ENCODE peak calls at places on chromosomes 3 and 15, in eight cellular contexts. B is OCI-LY7, O is lower leg skin, U is heart right ventricle, L is lower lobe of right lung, N is body of pancreas, R is AG04450, F is esophagus squamous epithelium. J is an unnamed sample.

GRCh38 chr3:52253314-52254260 is 8.0 kb downstream of the PPM1M start:
- DNase-seq in L (peak), N (peak), F (peak), O (peak), B (peak), U (no peak), R (no peak), J (no peak)

GRCh38 chr3:20100106-20100605 is 59.9 kb downstream of the KAT2B start:
- DNase-seq in N (no peak), O (no peak), R (no peak), U (no peak), B (no peak), L (no peak), F (no peak), J (no peak)

GRCh38 chr15:77021803-77022381 is 27.0 kb downstream of the PSTPIP1 start:
- DNase-seq in F (no peak), L (peak), U (no peak), O (no peak), N (no peak), B (no peak), R (no peak), J (peak)

GRCh38 chr15:62647195-62647865 is 395.2 kb upstream of the TPM1 start:
- DNase-seq in R (no peak), O (no peak), L (no peak), B (no peak), F (no peak), N (peak), U (no peak), J (no peak)

GRCh38 chr3:23691343-23691895 is 114.3 kb upstream of the UBE2E1 start:
- DNase-seq in O (no peak), R (no peak), B (no peak), F (no peak), U (no peak), L (no peak), N (no peak), J (no peak)

GRCh38 chr15:55343168-55343567 is 24.1 kb downstream of the PIGB start:
- DNase-seq in U (no peak), L (no peak), F (no peak), B (no peak), N (no peak), O (no peak), R (no peak), J (no peak)

GRCh38 chr15:25179673-25180511 is 225.1 kb downstream of the SNRPN start:
- DNase-seq in U (peak), F (no peak), B (no peak), L (peak), R (no peak), N (peak), O (no peak), J (no peak)

GRCh38 chr3:82080261-82080660 is 318.8 kb upstream of the GBE1 start:
- DNase-seq in N (no peak), B (no peak), F (no peak), U (no peak), O (no peak), L (no peak), R (no peak), J (no peak)

GRCh38 chr3:185066251-185066650 is 86.6 kb downstream of the C3orf70 start:
- DNase-seq in U (no peak), L (no peak), B (no peak), R (no peak), F (no peak), N (no peak), O (no peak), J (no peak)

GRCh38 chr15:50257924-50258323 is 7.6 kb downstream of the HDC start:
- DNase-seq in F (no peak), R (peak), N (no peak), B (no peak), L (no peak), U (no peak), O (no peak), J (peak)

GRCh38 chr15:28881600-28881999 is 4.2 kb upstream of the APBA2 start:
- DNase-seq in N (no peak), R (no peak), U (no peak), F (no peak), B (no peak), L (no peak), O (no peak), J (no peak)

GRCh38 chr3:60289356-60289935 is 961.8 kb downstream of the FHIT start:
- DNase-seq in F (no peak), O (no peak), L (no peak), R (no peak), B (no peak), N (no peak), U (no peak), J (no peak)

GRCh38 chr3:187713504-187713903 is 11.1 kb upstream of the RTP2 start:
- DNase-seq in R (no peak), N (no peak), L (no peak), F (no peak), U (no peak), O (no peak), B (no peak), J (no peak)

GRCh38 chr15:77852241-77853007 is 219.7 kb upstream of the LINGO1 start:
- DNase-seq in O (no peak), N (no peak), B (no peak), F (no peak), U (no peak), R (no peak), L (peak), J (no peak)

GRCh38 chr3:49602049-49602554 is 47.8 kb downstream of the BSN start:
- DNase-seq in L (no peak), N (no peak), F (no peak), O (no peak), U (no peak), R (no peak), B (no peak), J (no peak)

GRCh38 chr15:87863152-87863551 is 393.4 kb downstream of the NTRK3 start:
- DNase-seq in N (no peak), O (no peak), L (no peak), U (no peak), B (no peak), F (no peak), R (no peak), J (no peak)

GRCh38 chr3:56321892-56322291 is 146.4 kb downstream of the ERC2 start:
- DNase-seq in B (peak), N (no peak), R (no peak), U (no peak), L (no peak), F (no peak), O (no peak), J (no peak)

GRCh38 chr3:67578416-67578815 is 76.0 kb downstream of the SUCLG2 start:
- DNase-seq in N (no peak), L (no peak), O (no peak), U (no peak), R (no peak), F (no peak), B (no peak), J (no peak)

GRCh38 chr3:18830087-18830486 is 318.2 kb upstream of the KCNH8 start:
- DNase-seq in B (peak), R (no peak), U (no peak), F (no peak), O (no peak), N (no peak), L (no peak), J (no peak)

GRCh38 chr3:120144267-120144666 is 50.0 kb upstream of the GSK3B start:
- DNase-seq in B (no peak), U (no peak), O (no peak), R (no peak), F (no peak), L (no peak), N (peak), J (no peak)

GRCh38 chr3:49707113-49707480 is 12.4 kb downstream of the AMIGO3 start:
- DNase-seq in L (no peak), O (no peak), B (no peak), R (no peak), F (no peak), N (no peak), U (no peak), J (no peak)

GRCh38 chr3:39278616-39278935 is 1.3 kb downstream of the CX3CR1 start:
- DNase-seq in R (no peak), F (no peak), B (no peak), L (no peak), O (no peak), N (no peak), U (no peak), J (no peak)

GRCh38 chr3:183073839-183074615 is 25.3 kb downstream of the MCCC1 start:
- DNase-seq in B (no peak), O (no peak), L (no peak), F (no peak), U (no peak), R (no peak), N (no peak), J (no peak)

GRCh38 chr15:39145854-39146253 is 435.0 kb upstream of the THBS1 start:
- DNase-seq in U (no peak), L (no peak), N (no peak), B (no peak), O (no peak), F (no peak), R (no peak), J (no peak)

GRCh38 chr15:65264877-65265430 is 21.7 kb downstream of the PARP16 start:
- DNase-seq in N (peak), F (no peak), R (no peak), U (no peak), B (no peak), L (no peak), O (no peak), J (no peak)

GRCh38 chr3:192917508-192918274 is at the start of gene MB21D2:
- DNase-seq in F (no peak), N (peak), O (peak), L (peak), R (peak), U (peak), B (no peak), J (no peak)

GRCh38 chr3:112757197-112757596 is 89.5 kb downstream of the CD200R1L start:
- DNase-seq in R (no peak), F (no peak), B (no peak), O (no peak), U (no peak), L (no peak), N (no peak), J (no peak)

GRCh38 chr15:92521624-92522008 is 127.9 kb downstream of the ST8SIA2 start:
- DNase-seq in L (peak), U (peak), O (peak), B (peak), F (no peak), R (peak), N (peak), J (peak)

GRCh38 chr3:161875483-161875882 is 378.9 kb downstream of the OTOL1 start:
- DNase-seq in R (no peak), U (no peak), O (no peak), B (no peak), L (no peak), F (no peak), N (no peak), J (no peak)

GRCh38 chr15:68129072-68129471 is 75.0 kb downstream of the PIAS1 start:
- DNase-seq in N (no peak), L (no peak), O (no peak), R (no peak), F (no peak), U (no peak), B (no peak), J (no peak)

DNA sequence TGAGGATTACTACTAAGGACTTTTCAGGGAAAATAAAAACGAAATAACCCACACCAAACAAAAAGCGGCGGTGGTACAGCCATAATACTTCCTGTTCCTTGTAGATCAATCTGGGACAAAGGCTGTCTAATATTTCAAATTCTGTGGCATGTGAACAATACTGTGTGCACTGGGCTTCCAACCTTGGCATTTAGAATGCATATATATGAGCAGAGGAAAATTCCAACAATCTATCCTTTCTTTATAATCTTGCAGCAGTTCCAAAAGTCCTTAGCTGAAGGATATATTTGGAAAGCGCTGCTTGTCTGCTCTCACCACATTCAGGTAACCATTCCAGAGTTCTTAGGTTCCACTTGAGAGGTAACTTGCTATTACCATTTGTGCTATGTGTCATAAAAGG is 231.7 kb downstream of the RBMS3 start:
- DNase-seq in O (no peak), L (no peak), U (no peak), B (no peak), F (no peak), N (no peak), R (no peak), J (no peak)
- H3K4me3 ChIP-seq in O (no peak), L (no peak), U (peak), B (no peak), F (no peak), N (no peak), R (no peak), J (no peak)

DNA sequence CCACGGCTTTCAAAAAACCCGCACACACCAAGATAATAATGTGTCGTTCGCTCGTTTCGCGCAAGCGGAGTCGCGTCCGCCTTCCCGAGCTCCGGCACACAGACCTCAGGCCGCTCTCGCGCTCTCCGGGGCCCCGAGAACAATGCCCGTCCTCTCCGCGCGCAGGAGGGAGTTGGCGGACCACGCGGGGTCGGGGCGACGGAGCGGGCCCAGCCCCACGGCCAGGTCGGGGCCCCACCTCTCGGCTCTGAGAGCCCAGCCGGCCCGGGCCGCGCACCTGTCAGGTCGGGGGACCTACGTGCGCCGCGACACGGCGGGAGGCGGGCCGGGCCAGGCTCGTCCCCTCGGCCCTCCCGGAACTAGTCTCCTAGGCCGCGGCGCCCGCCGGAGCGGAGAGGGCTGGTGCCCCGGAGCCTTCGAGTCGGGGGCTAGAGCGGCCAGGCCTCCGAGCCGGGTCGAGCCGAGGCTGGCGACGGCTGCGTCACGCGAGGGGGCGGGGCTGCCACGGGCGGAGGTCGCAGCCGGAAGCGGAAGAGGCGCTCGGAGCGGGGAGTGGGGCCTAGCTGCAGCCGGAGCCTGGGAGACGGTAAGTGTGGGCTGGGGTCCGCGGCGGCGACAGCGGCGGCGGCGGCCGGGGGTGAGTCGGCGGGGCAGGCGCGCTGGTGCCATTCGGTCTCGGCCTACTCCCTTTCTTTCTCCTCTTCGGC is at the start of gene CLK3:
- DNase-seq in L (peak), B (peak), R (peak), N (peak), U (peak), F (peak), O (peak), J (peak)
- TF ChIP-seq CTCF in L (no peak), B (no peak), R (no peak), N (no peak), U (no peak), F (no peak), O (no peak), J (no peak)

GRCh38 chr15:81297147-81297572 is 26.8 kb downstream of the STARD5 start:
- DNase-seq in B (no peak), U (no peak), R (no peak), L (no peak), O (peak), F (no peak), N (no peak), J (no peak)

GRCh38 chr15:81298606-81299005 is 25.3 kb downstream of the STARD5 start:
- DNase-seq in F (no peak), O (peak), N (no peak), R (no peak), B (no peak), L (no peak), U (no peak), J (no peak)

GRCh38 chr15:81296673-81297072 is 27.3 kb downstream of the STARD5 start:
- DNase-seq in U (peak), R (no peak), F (no peak), O (no peak), L (peak), N (peak), B (peak), J (no peak)

GRCh38 chr15:81296218-81296617 is 27.7 kb downstream of the STARD5 start:
- DNase-seq in L (no peak), O (no peak), F (no peak), U (no peak), N (no peak), B (peak), R (no peak), J (no peak)

GRCh38 chr15:81297580-81298575 is 26.1 kb downstream of the STARD5 start:
- DNase-seq in N (no peak), B (no peak), R (no peak), F (no peak), U (no peak), L (no peak), O (peak), J (no peak)
- H3K4me3 ChIP-seq in N (no peak), B (peak), R (no peak), F (peak), U (peak), L (peak), O (no peak), J (no peak)

DNA sequence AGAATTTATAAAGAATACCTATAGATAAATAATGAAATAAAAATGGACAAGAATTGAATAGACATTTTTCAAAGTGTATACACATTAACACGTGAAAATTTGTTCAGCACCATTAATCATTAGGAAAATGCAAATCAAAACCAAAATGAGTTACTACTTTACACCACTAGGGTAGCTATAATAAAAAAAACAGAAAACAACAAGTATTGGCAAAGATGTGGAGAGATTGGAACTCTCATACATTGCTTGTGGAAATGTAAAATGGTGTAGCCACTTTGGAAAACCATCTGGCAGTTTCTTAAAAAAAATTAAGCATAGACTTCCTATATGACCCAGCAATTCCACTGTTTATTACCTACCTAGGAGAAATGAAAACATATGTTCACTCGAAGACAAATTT is 172.8 kb upstream of the P2RY1 start:
- DNase-seq in N (no peak), O (no peak), L (no peak), R (no peak), U (no peak), B (no peak), F (no peak), J (no peak)
- TF ChIP-seq CTCF in N (no peak), O (no peak), L (no peak), R (no peak), U (no peak), B (no peak), F (peak), J (no peak)

GRCh38 chr3:143643905-143644304 is 204.4 kb downstream of the SLC9A9 start:
- DNase-seq in R (no peak), U (no peak), B (no peak), N (no peak), L (no peak), F (no peak), O (no peak), J (no peak)
- H3K4me3 ChIP-seq in R (no peak), U (no peak), B (no peak), N (no peak), L (no peak), F (no peak), O (no peak), J (no peak)